ENCODE peak calls at places on chromosomes 7 and 10, in six cellular contexts. One of them, this sample, is unnamed.
A peak's percentile ranks its signal among the peaks of the same experiment; 100 is the strongest.

GRCh38 chr7:27424231-27424630 is 181.6 kb downstream of the EVX1 start:
- DNase-seq in AG04450: no peak
- DNase-seq in ovary: no peak
- DNase-seq in fibroblast of the aortic adventitia: no peak
- DNase-seq in tibial artery: no peak
- DNase-seq in heart left ventricle: no peak
- DNase-seq in this sample: no peak

GRCh38 chr7:110307776-110308175 is 783.2 kb upstream of the LRRN3 start:
- DNase-seq in tibial artery: no peak
- DNase-seq in AG04450: peak; percentile 3
- DNase-seq in ovary: no peak
- DNase-seq in heart left ventricle: no peak
- DNase-seq in fibroblast of the aortic adventitia: no peak
- DNase-seq in this sample: no peak

GRCh38 chr7:12244129-12244528 is 33.0 kb downstream of the TMEM106B start:
- DNase-seq in AG04450: no peak
- DNase-seq in fibroblast of the aortic adventitia: peak; percentile 8
- DNase-seq in tibial artery: no peak
- DNase-seq in heart left ventricle: no peak
- DNase-seq in ovary: no peak
- DNase-seq in this sample: no peak

GRCh38 chr10:84665883-84666463 is 337.6 kb downstream of the CCSER2 start:
- DNase-seq in heart left ventricle: no peak
- DNase-seq in tibial artery: no peak
- DNase-seq in ovary: no peak
- DNase-seq in AG04450: no peak
- DNase-seq in fibroblast of the aortic adventitia: no peak
- DNase-seq in this sample: no peak

GRCh38 chr10:71868192-71868697 is 17.2 kb upstream of the PSAP start:
- DNase-seq in fibroblast of the aortic adventitia: peak; percentile 68
- DNase-seq in AG04450: no peak
- DNase-seq in tibial artery: peak; percentile 75
- DNase-seq in heart left ventricle: peak; percentile 68
- DNase-seq in ovary: no peak
- DNase-seq in this sample: peak; percentile 81

GRCh38 chr10:84510121-84510520 is 181.7 kb downstream of the CCSER2 start:
- DNase-seq in AG04450: peak; percentile 46
- DNase-seq in fibroblast of the aortic adventitia: peak; percentile 34
- DNase-seq in heart left ventricle: no peak
- DNase-seq in ovary: no peak
- DNase-seq in tibial artery: no peak
- DNase-seq in this sample: no peak

GRCh38 chr7:24786941-24787340 is 29.7 kb upstream of the GSDME start:
- DNase-seq in ovary: no peak
- DNase-seq in AG04450: peak; percentile 81
- DNase-seq in fibroblast of the aortic adventitia: peak; percentile 92
- DNase-seq in heart left ventricle: no peak
- DNase-seq in tibial artery: no peak
- DNase-seq in this sample: peak; percentile 60

GRCh38 chr10:69866688-69867461 is 65.2 kb downstream of the COL13A1 start:
- DNase-seq in heart left ventricle: peak; percentile 53
- DNase-seq in ovary: peak; percentile 40
- DNase-seq in tibial artery: no peak
- DNase-seq in AG04450: peak; percentile 38
- DNase-seq in fibroblast of the aortic adventitia: peak; percentile 89
- DNase-seq in this sample: no peak

GRCh38 chr7:577971-578370 is 58.3 kb upstream of the PDGFA start:
- DNase-seq in heart left ventricle: no peak
- DNase-seq in tibial artery: no peak
- DNase-seq in ovary: no peak
- DNase-seq in AG04450: no peak
- DNase-seq in fibroblast of the aortic adventitia: no peak
- DNase-seq in this sample: no peak

GRCh38 chr10:80100861-80101695 is 22.6 kb downstream of the TMEM254 start:
- DNase-seq in tibial artery: no peak
- DNase-seq in AG04450: no peak
- DNase-seq in heart left ventricle: no peak
- DNase-seq in fibroblast of the aortic adventitia: no peak
- DNase-seq in ovary: no peak
- DNase-seq in this sample: no peak

GRCh38 chr7:84194484-84195260 is at the start of gene SEMA3A:
- DNase-seq in ovary: peak; percentile 15
- DNase-seq in AG04450: peak; percentile 70
- DNase-seq in heart left ventricle: no peak
- DNase-seq in fibroblast of the aortic adventitia: peak; percentile 89
- DNase-seq in tibial artery: peak; percentile 23
- DNase-seq in this sample: peak; percentile 19

GRCh38 chr10:121216721-121217181 is 365.6 kb downstream of the WDR11 start:
- DNase-seq in ovary: no peak
- DNase-seq in fibroblast of the aortic adventitia: no peak
- DNase-seq in AG04450: no peak
- DNase-seq in heart left ventricle: no peak
- DNase-seq in tibial artery: peak; percentile 71
- DNase-seq in this sample: peak; percentile 93

GRCh38 chr7:2644514-2645273 is 12.9 kb downstream of the TTYH3 start:
- DNase-seq in tibial artery: no peak
- DNase-seq in AG04450: no peak
- DNase-seq in ovary: peak; percentile 31
- DNase-seq in fibroblast of the aortic adventitia: no peak
- DNase-seq in heart left ventricle: no peak
- DNase-seq in this sample: no peak

GRCh38 chr7:25894002-25894901 is 257.7 kb upstream of the NFE2L3 start:
- DNase-seq in AG04450: no peak
- DNase-seq in tibial artery: no peak
- DNase-seq in heart left ventricle: no peak
- DNase-seq in ovary: no peak
- DNase-seq in fibroblast of the aortic adventitia: no peak
- DNase-seq in this sample: no peak

GRCh38 chr10:97024181-97025073 is 161.3 kb downstream of the SLIT1 start:
- DNase-seq in fibroblast of the aortic adventitia: peak; percentile 92
- DNase-seq in ovary: peak; percentile 52
- DNase-seq in AG04450: peak; percentile 85
- DNase-seq in tibial artery: no peak
- DNase-seq in heart left ventricle: peak; percentile 50
- DNase-seq in this sample: no peak

GRCh38 chr10:69089638-69090599 is 2.0 kb downstream of the SRGN start:
- DNase-seq in fibroblast of the aortic adventitia: peak; percentile 45
- DNase-seq in tibial artery: peak; percentile 46
- DNase-seq in AG04450: no peak
- DNase-seq in ovary: no peak
- DNase-seq in heart left ventricle: no peak
- DNase-seq in this sample: peak; percentile 24

GRCh38 chr7:5557920-5558401 is 134.3 kb upstream of the TNRC18 start:
- DNase-seq in tibial artery: peak; percentile 73
- DNase-seq in AG04450: no peak
- DNase-seq in fibroblast of the aortic adventitia: peak; percentile 59
- DNase-seq in heart left ventricle: peak; percentile 90
- DNase-seq in ovary: peak; percentile 56
- DNase-seq in this sample: peak; percentile 39

GRCh38 chr7:28016297-28016696 is 164.3 kb downstream of the JAZF1 start:
- DNase-seq in tibial artery: no peak
- DNase-seq in AG04450: no peak
- DNase-seq in ovary: no peak
- DNase-seq in fibroblast of the aortic adventitia: no peak
- DNase-seq in heart left ventricle: peak; percentile 33
- DNase-seq in this sample: no peak

GRCh38 chr7:49060743-49061142 is 136.4 kb downstream of the CDC14C start:
- DNase-seq in fibroblast of the aortic adventitia: no peak
- DNase-seq in ovary: no peak
- DNase-seq in tibial artery: no peak
- DNase-seq in heart left ventricle: no peak
- DNase-seq in AG04450: no peak
- DNase-seq in this sample: no peak

GRCh38 chr10:665579-666091 is 23.8 kb downstream of the DIP2C start:
- DNase-seq in fibroblast of the aortic adventitia: peak; percentile 90
- DNase-seq in tibial artery: peak; percentile 80
- DNase-seq in heart left ventricle: peak; percentile 54
- DNase-seq in AG04450: peak; percentile 59
- DNase-seq in ovary: peak; percentile 73
- DNase-seq in this sample: no peak

GRCh38 chr10:79068203-79068561 is 584 bp upstream of the ZMIZ1 start:
- DNase-seq in tibial artery: no peak
- DNase-seq in fibroblast of the aortic adventitia: no peak
- DNase-seq in AG04450: no peak
- DNase-seq in heart left ventricle: no peak
- DNase-seq in ovary: peak; percentile 61
- DNase-seq in this sample: no peak
- TF ChIP-seq CTCF in tibial artery: no peak
- TF ChIP-seq CTCF in fibroblast of the aortic adventitia: no peak
- TF ChIP-seq CTCF in AG04450: no peak
- TF ChIP-seq CTCF in heart left ventricle: no peak
- TF ChIP-seq CTCF in ovary: no peak
- TF ChIP-seq CTCF in this sample: no peak

GRCh38 chr7:151246161-151247015 is 2.1 kb downstream of the SMARCD3 start:
- DNase-seq in heart left ventricle: peak; percentile 21
- DNase-seq in ovary: no peak
- DNase-seq in fibroblast of the aortic adventitia: no peak
- DNase-seq in tibial artery: no peak
- DNase-seq in AG04450: no peak
- DNase-seq in this sample: no peak

GRCh38 chr7:151248191-151249033 is at the start of gene SMARCD3:
- DNase-seq in ovary: peak; percentile 76
- DNase-seq in AG04450: no peak
- DNase-seq in fibroblast of the aortic adventitia: peak; percentile 65
- DNase-seq in tibial artery: peak; percentile 73
- DNase-seq in heart left ventricle: peak; percentile 90
- DNase-seq in this sample: no peak

GRCh38 chr7:151245360-151246160 is 2.9 kb downstream of the SMARCD3 start:
- DNase-seq in AG04450: no peak
- DNase-seq in tibial artery: no peak
- DNase-seq in ovary: peak; percentile 60
- DNase-seq in fibroblast of the aortic adventitia: no peak
- DNase-seq in heart left ventricle: peak; percentile 51
- DNase-seq in this sample: no peak

GRCh38 chr7:151247611-151248176 is 800 bp downstream of the SMARCD3 start:
- DNase-seq in fibroblast of the aortic adventitia: no peak
- DNase-seq in ovary: no peak
- DNase-seq in tibial artery: no peak
- DNase-seq in AG04450: no peak
- DNase-seq in heart left ventricle: no peak
- DNase-seq in this sample: no peak

GRCh38 chr7:151247016-151247580 is 1.4 kb downstream of the SMARCD3 start:
- DNase-seq in fibroblast of the aortic adventitia: no peak
- DNase-seq in tibial artery: no peak
- DNase-seq in heart left ventricle: peak; percentile 65
- DNase-seq in AG04450: no peak
- DNase-seq in ovary: no peak
- DNase-seq in this sample: no peak
- H3K4me3 ChIP-seq in fibroblast of the aortic adventitia: peak overlapping the region; percentile 79
- H3K4me3 ChIP-seq in tibial artery: peak overlapping the region; percentile 71
- H3K4me3 ChIP-seq in heart left ventricle: peak overlapping the region; percentile 65
- H3K4me3 ChIP-seq in AG04450: peak overlapping the region; percentile 73
- H3K4me3 ChIP-seq in ovary: peak overlapping the region; percentile 51
- H3K4me3 ChIP-seq in this sample: no peak overlapping the region

GRCh38 chr10:64277536-64277935 is 756.3 kb downstream of the REEP3 start:
- DNase-seq in tibial artery: no peak
- DNase-seq in AG04450: no peak
- DNase-seq in ovary: no peak
- DNase-seq in heart left ventricle: no peak
- DNase-seq in fibroblast of the aortic adventitia: no peak
- DNase-seq in this sample: no peak

GRCh38 chr10:64271508-64271907 is 750.3 kb downstream of the REEP3 start:
- DNase-seq in ovary: no peak
- DNase-seq in fibroblast of the aortic adventitia: no peak
- DNase-seq in heart left ventricle: no peak
- DNase-seq in AG04450: no peak
- DNase-seq in tibial artery: no peak
- DNase-seq in this sample: no peak

GRCh38 chr10:64275774-64276173 is 754.6 kb downstream of the REEP3 start:
- DNase-seq in fibroblast of the aortic adventitia: no peak
- DNase-seq in ovary: no peak
- DNase-seq in AG04450: no peak
- DNase-seq in tibial artery: no peak
- DNase-seq in heart left ventricle: no peak
- DNase-seq in this sample: no peak

DNA sequence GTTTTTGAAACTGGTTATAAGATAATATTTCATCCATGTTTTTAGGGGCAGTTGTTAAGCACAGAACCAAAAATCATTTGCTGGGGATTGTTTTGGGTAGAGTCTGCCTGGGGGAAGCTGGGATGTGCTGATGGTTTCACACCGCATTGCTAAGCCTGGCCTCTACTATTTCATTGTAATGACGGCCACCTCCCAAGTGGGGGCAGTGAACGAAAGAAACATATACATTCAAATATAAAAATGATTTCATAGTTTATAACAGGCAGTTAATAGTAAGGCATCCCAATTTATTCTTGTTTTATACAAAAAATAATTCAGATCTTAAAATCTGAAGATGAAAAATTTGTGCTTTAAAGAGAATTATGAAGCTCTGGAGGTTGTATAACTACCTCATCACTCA is 750.8 kb downstream of the REEP3 start:
- DNase-seq in AG04450: no peak
- DNase-seq in heart left ventricle: no peak
- DNase-seq in fibroblast of the aortic adventitia: no peak
- DNase-seq in tibial artery: no peak
- DNase-seq in ovary: no peak
- DNase-seq in this sample: no peak
- TF ChIP-seq CTCF in AG04450: peak; percentile 14
- TF ChIP-seq CTCF in heart left ventricle: no peak
- TF ChIP-seq CTCF in fibroblast of the aortic adventitia: no peak
- TF ChIP-seq CTCF in tibial artery: no peak
- TF ChIP-seq CTCF in ovary: no peak
- TF ChIP-seq CTCF in this sample: no peak

GRCh38 chr10:7887417-7887816 is 69.1 kb downstream of the TAF3 start:
- DNase-seq in fibroblast of the aortic adventitia: peak; percentile 78
- DNase-seq in AG04450: no peak
- DNase-seq in tibial artery: no peak
- DNase-seq in heart left ventricle: no peak
- DNase-seq in ovary: no peak
- DNase-seq in this sample: no peak
- H3K4me3 ChIP-seq in fibroblast of the aortic adventitia: no peak overlapping the region
- H3K4me3 ChIP-seq in AG04450: no peak overlapping the region
- H3K4me3 ChIP-seq in tibial artery: no peak overlapping the region
- H3K4me3 ChIP-seq in heart left ventricle: no peak overlapping the region
- H3K4me3 ChIP-seq in ovary: no peak overlapping the region
- H3K4me3 ChIP-seq in this sample: no peak overlapping the region

DNA sequence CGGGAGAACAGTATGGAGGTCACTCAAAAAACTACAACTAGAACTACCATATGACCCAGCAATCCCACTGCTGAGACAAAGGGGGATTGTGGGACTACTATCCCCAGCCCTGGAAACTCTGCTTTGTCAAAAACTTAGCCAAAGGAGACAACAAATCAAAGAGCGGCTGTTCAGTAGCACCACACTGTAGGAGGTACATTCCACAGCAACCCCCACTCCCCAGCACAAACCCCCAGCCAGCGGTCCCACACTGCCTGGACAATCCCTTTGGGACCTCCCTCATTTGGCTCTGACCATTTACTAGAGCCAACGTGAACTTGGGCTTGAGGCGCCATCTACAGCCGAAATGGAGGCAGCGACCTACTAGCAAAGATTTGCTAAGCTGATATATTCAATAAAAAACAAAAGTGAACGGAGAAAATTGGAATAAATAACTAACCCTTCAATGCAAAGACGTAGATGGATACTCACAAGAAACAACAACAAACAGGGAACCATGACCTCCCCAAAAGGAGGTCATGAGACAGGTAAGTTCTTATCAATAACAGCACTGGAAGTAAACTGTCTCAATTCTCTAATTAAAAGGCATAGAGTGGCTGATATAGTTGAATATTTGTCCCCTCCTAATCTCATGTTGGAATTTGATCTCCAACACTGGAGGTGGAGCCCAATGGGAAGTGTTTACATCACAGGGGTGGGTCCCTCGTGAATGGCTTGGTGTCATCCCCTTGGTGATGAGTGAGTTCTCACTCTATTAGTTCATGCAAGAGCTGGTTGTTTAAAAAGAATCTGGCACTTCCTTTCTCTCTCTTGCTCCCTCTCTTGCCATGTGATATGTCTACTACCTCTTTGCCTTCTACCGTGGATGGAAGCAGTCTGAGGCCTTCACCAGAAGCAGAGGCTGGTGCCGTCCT is 119.0 kb upstream of the KCNMA1 start:
- DNase-seq in ovary: no peak
- DNase-seq in fibroblast of the aortic adventitia: peak; percentile 80
- DNase-seq in heart left ventricle: no peak
- DNase-seq in AG04450: peak; percentile 43
- DNase-seq in tibial artery: no peak
- DNase-seq in this sample: no peak
- TF ChIP-seq CTCF in ovary: no peak
- TF ChIP-seq CTCF in fibroblast of the aortic adventitia: peak; percentile 82
- TF ChIP-seq CTCF in heart left ventricle: peak; percentile 27
- TF ChIP-seq CTCF in AG04450: peak; percentile 89
- TF ChIP-seq CTCF in tibial artery: peak; percentile 46
- TF ChIP-seq CTCF in this sample: no peak